ENCODE peak calls at places on chromosomes 1 and 21, in four cellular contexts. K is stimulated activated naive CD4-positive, alpha-beta T cell treated with Interleukin-2 at 50 U/mL for 16 hours; P is COR-L47; X is NT2/D1. I is an unnamed sample.

GRCh38 chr1:201481004-201481380 is 12.0 kb upstream of the PHLDA3 start:
- DNase-seq in K (no peak), P (no peak), X (no peak), I (no peak)

GRCh38 chr21:45819478-45820170 is 161.9 kb upstream of the COL6A1 start:
- DNase-seq in K (no peak), P (no peak), X (no peak), I (no peak)

GRCh38 chr1:117828206-117828605 is 101.2 kb downstream of the GDAP2 start:
- DNase-seq in K (no peak), P (no peak), X (no peak), I (no peak)

GRCh38 chr1:208225954-208226937 is 17.9 kb downstream of the PLXNA2 start:
- DNase-seq in K (no peak), P (no peak), X (no peak), I (no peak)

GRCh38 chr1:205451202-205451601 is 4.6 kb downstream of the BLACAT1 start:
- DNase-seq in K (no peak), P (no peak), X (peak; percentile 89), I (no peak)

GRCh38 chr1:87335175-87335992 is 6.7 kb downstream of the LMO4 start:
- DNase-seq in K (peak; percentile 65), P (peak; percentile 86), X (no peak), I (no peak)

GRCh38 chr1:183023601-183024351 is 556 bp downstream of the LAMC1 start:
- DNase-seq in K (no peak), P (peak; percentile 70), X (peak; percentile 83), I (no peak)

GRCh38 chr1:106756752-106757151 is 299.7 kb upstream of the PRMT6 start:
- DNase-seq in K (no peak), P (no peak), X (no peak), I (no peak)

GRCh38 chr1:238764779-238765178 is 621.6 kb upstream of the CHRM3 start:
- DNase-seq in K (no peak), P (no peak), X (no peak), I (no peak)

GRCh38 chr1:180053594-180054567 is 99.3 kb downstream of the CEP350 start:
- DNase-seq in K (no peak), P (no peak), X (no peak), I (no peak)

GRCh38 chr1:11749203-11749689 is 12.7 kb upstream of the C1orf167 start:
- DNase-seq in K (peak; percentile 22), P (peak; percentile 8), X (no peak), I (peak; percentile 75)

GRCh38 chr1:100219879-100220278 is 29.8 kb downstream of the DBT start:
- DNase-seq in K (no peak), P (no peak), X (no peak), I (no peak)

GRCh38 chr1:34360574-34360973 is 183.9 kb downstream of the C1orf94 start:
- DNase-seq in K (no peak), P (no peak), X (no peak), I (no peak)

GRCh38 chr1:201183728-201184127 is 6.9 kb upstream of the IGFN1 start:
- DNase-seq in K (no peak), P (no peak), X (no peak), I (no peak)

GRCh38 chr1:110370827-110371226 is 20.0 kb downstream of the SLC16A4 start:
- DNase-seq in K (no peak), P (no peak), X (no peak), I (no peak)

GRCh38 chr1:201228011-201228983 is 37.7 kb downstream of the IGFN1 start:
- DNase-seq in K (no peak), P (no peak), X (no peak), I (no peak)

GRCh38 chr1:229408458-229409037 is 25.3 kb downstream of the ACTA1 start:
- DNase-seq in K (no peak), P (no peak), X (no peak), I (no peak)

I was measured in CD4-positive, CD25-positive, alpha-beta regulatory T cell.